ENCODE peak calls at places on chromosomes 13 and 19, in eight cellular contexts. V is ELF-1; N is T-helper 9 cell; D is glutamatergic neuron; G is activated CD4-positive, alpha-beta T cell treated with anti-CD3 and anti-CD28 coated beads, Interleukin-2, amount 50 U/mL, for 1 hour; J is CD8-positive, alpha-beta T cell; I is NCI-H2171; K is activated naive CD4-positive, alpha-beta T cell. L is an unnamed sample.

GRCh38 chr19:55454787-55455243 is 6.6 kb downstream of the ISOC2 start:
- DNase-seq in V (peak; percentile 70), N (peak; percentile 28), D (peak; percentile 82), G (peak; percentile 52), J (peak; percentile 65), I (no peak), K (no peak), L (peak; percentile 73)

GRCh38 chr13:77219401-77219800 is 107.5 kb downstream of the MYCBP2 start:
- DNase-seq in V (no peak), N (no peak), D (no peak), G (no peak), J (no peak), I (no peak), K (no peak), L (no peak)

GRCh38 chr19:35292421-35292820 is 460 bp downstream of the MAG start:
- DNase-seq in V (no peak), N (no peak), D (no peak), G (no peak), J (no peak), I (no peak), K (no peak), L (no peak)

GRCh38 chr13:40168425-40169155 is 497.9 kb downstream of the FOXO1 start:
- DNase-seq in V (no peak), N (no peak), D (no peak), G (no peak), J (no peak), I (no peak), K (no peak), L (no peak)

GRCh38 chr19:3798137-3798536 is 12.0 kb upstream of the MATK start:
- DNase-seq in V (no peak), N (peak; percentile 23), D (no peak), G (no peak), J (no peak), I (no peak), K (no peak), L (no peak)

GRCh38 chr13:83890358-83890757 is 8.1 kb upstream of the SLITRK1 start:
- DNase-seq in V (no peak), N (no peak), D (no peak), G (no peak), J (no peak), I (no peak), K (no peak), L (no peak)

GRCh38 chr13:76792680-76793334 is 93.4 kb downstream of the KCTD12 start:
- DNase-seq in V (no peak), N (no peak), D (no peak), G (no peak), J (no peak), I (no peak), K (no peak), L (no peak)

GRCh38 chr19:55553217-55554182 is 8.2 kb upstream of the SBK3 start:
- DNase-seq in V (no peak), N (no peak), D (no peak), G (no peak), J (no peak), I (no peak), K (no peak), L (no peak)

GRCh38 chr13:40315416-40316064 is 350.9 kb downstream of the FOXO1 start:
- DNase-seq in V (peak; percentile 20), N (peak; percentile 37), D (no peak), G (peak; percentile 41), J (peak; percentile 62), I (no peak), K (peak; percentile 4), L (no peak)

GRCh38 chr13:60627071-60627686 is 230.2 kb downstream of the TDRD3 start:
- DNase-seq in V (peak; percentile 72), N (no peak), D (peak; percentile 73), G (no peak), J (no peak), I (no peak), K (no peak), L (peak; percentile 51)